ENCODE peak calls at places on chromosomes 16 and 17, in four cellular contexts. S, T, C and J are unnamed samples.

GRCh38 chr16:21277045-21277926 is 804 bp downstream of the CRYM start:
- DNase-seq in S (no peak), T (no peak), C (no peak), J (peak)

GRCh38 chr17:20125724-20126123 is 116.6 kb downstream of the SPECC1 start:
- DNase-seq in S (no peak), T (no peak), C (no peak), J (no peak)

GRCh38 chr16:86050591-86051375 is 151.8 kb downstream of the IRF8 start:
- DNase-seq in S (no peak), T (no peak), C (no peak), J (no peak)

GRCh38 chr16:85592700-85593502 is 20.2 kb upstream of the GSE1 start:
- DNase-seq in S (no peak), T (no peak), C (no peak), J (no peak)

GRCh38 chr16:87723224-87723619 is 42.6 kb downstream of the KLHDC4 start:
- DNase-seq in S (peak), T (peak), C (peak), J (peak)

GRCh38 chr17:68777243-68777855 is 176.2 kb upstream of the FAM20A start:
- DNase-seq in S (peak), T (peak), C (peak), J (peak)

GRCh38 chr17:13415877-13416416 is 185.8 kb downstream of the HS3ST3A1 start:
- DNase-seq in S (no peak), T (no peak), C (no peak), J (no peak)

GRCh38 chr17:2295575-2295974 is 8.0 kb downstream of the SMG6 start:
- DNase-seq in S (peak), T (no peak), C (no peak), J (no peak)

GRCh38 chr16:81921415-81921814 is 89.9 kb downstream of the SDR42E1 start:
- DNase-seq in S (no peak), T (no peak), C (no peak), J (no peak)

GRCh38 chr17:33964344-33964979 is 290.6 kb upstream of the CCL2 start:
- DNase-seq in S (peak), T (no peak), C (no peak), J (no peak)

GRCh38 chr16:88282221-88283041 is 100.3 kb upstream of the ZNF469 start:
- DNase-seq in S (no peak), T (no peak), C (peak), J (no peak)

GRCh38 chr17:77445030-77445907 is 304.5 kb downstream of the SEC14L1 start:
- DNase-seq in S (peak), T (no peak), C (peak), J (no peak)

GRCh38 chr17:81393684-81394376 is 1.4 kb upstream of the BAHCC1 start:
- DNase-seq in S (peak), T (peak), C (peak), J (peak)

GRCh38 chr17:3532106-3532858 is 25.3 kb downstream of the TRPV3 start:
- DNase-seq in S (no peak), T (no peak), C (no peak), J (no peak)

GRCh38 chr17:53631486-53631885 is 191.2 kb upstream of the KIF2B start:
- DNase-seq in S (no peak), T (no peak), C (no peak), J (no peak)

GRCh38 chr16:70683146-70683944 is 2.5 kb downstream of the MTSS2 start:
- DNase-seq in S (no peak), T (no peak), C (no peak), J (no peak)

GRCh38 chr16:48231675-48232214 is 12.4 kb upstream of the LONP2 start:
- DNase-seq in S (peak), T (no peak), C (peak), J (no peak)

GRCh38 chr17:57609125-57609877 is 135.8 kb downstream of the CCDC182 start:
- DNase-seq in S (no peak), T (no peak), C (no peak), J (no peak)

GRCh38 chr17:29019475-29020181 is 13.8 kb upstream of the SEZ6 start:
- DNase-seq in S (no peak), T (no peak), C (no peak), J (no peak)

GRCh38 chr17:77593081-77593480 is 365.4 kb upstream of the TNRC6C start:
- DNase-seq in S (no peak), T (peak), C (no peak), J (no peak)

GRCh38 chr17:59366773-59367656 is 35.6 kb downstream of the YPEL2 start:
- DNase-seq in S (no peak), T (no peak), C (peak), J (peak)

GRCh38 chr16:84777435-84777834 is 42.4 kb upstream of the CRISPLD2 start:
- DNase-seq in S (no peak), T (no peak), C (no peak), J (no peak)

GRCh38 chr17:69188064-69188463 is 40.6 kb downstream of the ABCA10 start:
- DNase-seq in S (no peak), T (no peak), C (no peak), J (no peak)

GRCh38 chr16:29784157-29784556 is 6.1 kb downstream of the ZG16 start:
- DNase-seq in S (peak), T (no peak), C (no peak), J (no peak)